ENCODE peak calls at places on chromosomes 16 and 17, in eight cellular contexts. B is A549, P is neuronal stem cell, N is MM.1S, V is OCI-LY7, L is H1, U is GM23248, Q is HCT116. E is an unnamed sample. For H3K4me1, the result is how much of the 10 kb centered on the place peaks cover.

GRCh38 chr17:7446669-7447068 is 1.8 kb downstream of the CHRNB1 start:
- DNase-seq in U (peak), N (no peak), B (no peak), V (no peak), P (no peak), L (no peak), Q (no peak), E (no peak)

GRCh38 chr17:42312285-42313130 is 24.2 kb downstream of the STAT5A start:
- DNase-seq in L (peak), U (peak), N (peak), Q (no peak), V (peak), B (peak), P (peak), E (peak)

GRCh38 chr16:1150511-1150982 is 2.4 kb upstream of the CACNA1H start:
- DNase-seq in B (peak), V (peak), U (peak), Q (peak), N (peak), L (peak), P (no peak), E (peak)

GRCh38 chr16:69166221-69166833 is 20.6 kb upstream of the SNTB2 start:
- DNase-seq in U (peak), B (no peak), P (no peak), V (no peak), Q (no peak), N (no peak), L (no peak), E (peak)

GRCh38 chr17:73782641-73783381 is 138.6 kb upstream of the SDK2 start:
- DNase-seq in V (peak), P (no peak), N (no peak), Q (peak), B (no peak), L (no peak), U (no peak), E (no peak)

GRCh38 chr17:49497147-49498036 is 2.3 kb downstream of the NGFR start:
- DNase-seq in L (peak), N (no peak), Q (no peak), V (no peak), U (peak), B (peak), P (peak), E (peak)

GRCh38 chr16:66695935-66696668 is 441 bp downstream of the CMTM4 start:
- DNase-seq in B (peak), V (no peak), L (peak), P (peak), Q (no peak), U (no peak), N (peak), E (no peak)

GRCh38 chr16:5042574-5043171 is 8.9 kb upstream of the NAGPA start:
- DNase-seq in P (no peak), L (no peak), B (no peak), N (peak), U (peak), Q (peak), V (no peak), E (peak)

GRCh38 chr17:29149431-29150064 is 30.6 kb downstream of the MYO18A start:
- DNase-seq in V (peak), L (no peak), N (no peak), B (no peak), P (no peak), U (peak), Q (no peak), E (no peak)

GRCh38 chr16:57235128-57236092 is 9.6 kb upstream of the ARL2BP start:
- DNase-seq in P (no peak), N (no peak), V (peak), L (no peak), B (no peak), U (peak), Q (no peak), E (peak)

GRCh38 chr16:64397945-64398508 is 723.8 kb downstream of the CDH11 start:
- DNase-seq in P (no peak), Q (no peak), V (no peak), B (no peak), L (no peak), N (no peak), U (peak), E (peak)

GRCh38 chr17:13209091-13209490 is 191.3 kb upstream of the ELAC2 start:
- DNase-seq in P (no peak), B (no peak), L (no peak), U (peak), Q (no peak), V (no peak), N (no peak), E (peak)

DNA sequence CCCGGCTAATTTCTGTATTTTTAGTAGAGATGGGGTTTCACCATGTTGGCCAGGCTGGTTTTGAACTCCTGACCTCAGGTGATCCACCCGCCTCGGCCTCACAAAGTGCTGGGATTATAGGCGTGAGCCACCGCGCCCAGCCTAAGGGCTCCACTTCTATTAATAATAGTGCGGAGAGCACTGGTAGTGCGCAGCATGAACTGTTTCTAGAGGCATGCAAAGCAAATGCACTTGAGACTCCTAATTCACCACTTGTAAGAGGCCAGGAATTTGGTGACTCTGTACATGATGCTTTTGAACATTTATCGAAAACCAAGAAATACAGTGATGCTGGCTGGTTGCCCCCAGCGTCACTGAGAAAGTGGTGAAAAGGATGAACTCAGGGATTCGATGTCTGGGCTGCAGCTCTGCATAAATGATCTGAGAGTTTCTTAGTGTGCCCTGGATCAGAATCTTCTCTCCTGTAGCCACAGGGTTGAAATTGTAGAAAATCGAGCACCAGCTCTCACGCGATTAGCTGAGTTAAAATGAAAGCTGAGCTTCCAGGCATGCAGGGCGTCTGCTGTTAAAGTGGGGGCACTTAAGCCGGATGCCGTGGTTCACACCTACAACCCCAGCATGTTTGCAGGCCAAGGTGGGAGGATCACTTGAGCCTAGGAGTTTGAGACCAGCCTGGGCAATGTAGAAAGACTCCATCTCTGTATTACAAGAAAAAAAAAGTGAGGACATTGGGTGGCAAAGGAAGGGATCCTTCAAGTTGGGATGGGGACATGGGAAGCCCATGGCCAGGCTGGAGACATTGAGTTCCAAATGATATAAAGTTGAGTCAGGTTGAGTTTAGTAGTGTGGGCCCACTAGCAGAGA is 4.8 kb downstream of the RNF213 start:
- DNase-seq in B (no peak), U (no peak), Q (no peak), L (no peak), P (no peak), N (no peak), V (no peak), E (no peak)
- H3K4me1 ChIP-seq in B (under half), U (under half), Q (under half), L (under half), P (under half), N (under half), V (under half), E (under half)

GRCh38 chr17:63626551-63627228 is 4.5 kb downstream of the MAP3K3 start:
- DNase-seq in Q (no peak), V (no peak), L (no peak), P (no peak), U (peak), N (no peak), B (no peak), E (peak)
- H3K4me2 ChIP-seq in Q (no peak), V (no peak), L (no peak), P (no peak), U (peak), N (no peak), B (no peak), E (peak)

DNA sequence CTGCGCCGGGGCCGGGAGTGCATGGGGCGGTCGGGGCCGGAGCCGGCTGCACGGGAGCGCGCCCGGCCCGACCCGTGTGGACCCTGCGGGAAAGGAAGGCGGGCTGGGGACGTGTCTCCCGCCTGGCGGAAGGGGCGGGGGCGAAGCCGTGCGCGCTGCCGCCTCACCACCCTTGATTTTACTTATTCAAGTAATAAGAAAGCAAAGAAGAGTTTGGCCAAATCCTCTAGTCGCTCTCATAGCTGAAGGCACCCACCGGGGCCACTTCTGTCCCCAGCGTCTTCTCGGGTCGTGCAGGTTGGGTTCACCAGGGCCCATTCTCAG is 629 bp upstream of the PFN1 start:
- DNase-seq in L (peak), P (peak), N (peak), V (peak), Q (peak), U (peak), B (no peak), E (peak)
- H3K4me1 ChIP-seq in L (under half), P (under half), N (under half), V (under half), Q (half or more), U (under half), B (half or more), E (under half)

DNA sequence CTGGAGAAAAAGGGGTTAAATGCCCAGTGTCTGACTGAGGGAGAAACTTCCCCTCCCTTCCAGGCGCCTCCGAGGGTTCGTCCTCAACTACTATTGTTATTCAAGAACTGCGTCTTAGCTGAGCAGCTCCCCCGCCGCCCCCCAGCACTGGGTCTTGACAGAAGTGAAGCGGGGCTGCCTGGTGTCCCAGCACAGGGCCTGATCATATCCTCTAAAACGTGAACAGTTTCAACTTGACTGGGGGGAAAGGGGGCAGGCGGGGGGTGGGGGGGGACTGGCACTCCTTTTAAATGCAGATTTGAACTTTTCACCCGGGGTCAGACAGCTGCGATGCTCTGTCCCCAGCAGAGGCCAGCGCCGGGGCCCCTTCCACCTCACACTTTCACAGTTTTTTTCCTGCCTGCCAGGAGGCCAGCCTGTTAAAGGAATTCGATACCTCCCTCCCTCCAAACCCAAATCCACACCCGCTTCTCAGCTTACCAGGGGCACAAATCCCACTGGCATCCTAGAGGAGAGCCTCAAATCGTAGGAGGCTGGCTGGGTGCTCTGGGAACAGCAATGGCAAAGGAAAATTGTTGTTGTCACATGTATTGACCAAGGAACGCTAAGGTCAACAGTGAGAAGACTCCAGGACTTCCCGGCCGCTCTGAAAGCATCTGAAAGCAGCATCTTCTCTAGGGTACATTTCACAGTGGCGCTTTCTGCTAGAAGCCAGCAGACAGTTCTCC is 14.5 kb downstream of the ZFHX3 start:
- DNase-seq in V (no peak), N (no peak), Q (no peak), L (peak), B (no peak), P (no peak), U (no peak), E (no peak)
- H3K4me2 ChIP-seq in V (no peak), N (no peak), Q (no peak), L (peak), B (peak), P (peak), U (no peak), E (no peak)

GRCh38 chr16:88761143-88761534 is 23.9 kb downstream of the PIEZO1 start:
- DNase-seq in B (no peak), P (no peak), U (no peak), L (no peak), N (no peak), V (no peak), Q (no peak), E (no peak)

GRCh38 chr16:88760424-88761142 is 24.4 kb downstream of the PIEZO1 start:
- DNase-seq in V (no peak), Q (no peak), B (no peak), P (no peak), N (no peak), U (no peak), L (no peak), E (no peak)

GRCh38 chr16:88762258-88762870 is 22.7 kb downstream of the PIEZO1 start:
- DNase-seq in L (no peak), B (no peak), P (no peak), Q (no peak), V (no peak), N (no peak), U (no peak), E (no peak)

GRCh38 chr16:88762941-88763340 is 22.1 kb downstream of the PIEZO1 start:
- DNase-seq in U (no peak), L (no peak), P (no peak), Q (no peak), B (no peak), N (no peak), V (no peak), E (no peak)

GRCh38 chr16:88761830-88762229 is 23.2 kb downstream of the PIEZO1 start:
- DNase-seq in P (no peak), L (no peak), V (no peak), N (no peak), U (no peak), Q (no peak), B (no peak), E (no peak)
- H3K4me1 ChIP-seq in P (under half), L (under half), V (under half), N (under half), U (under half), Q (half or more), B (under half), E (under half)